ENCODE peak calls at places on chromosomes 1 and 21, in six cellular contexts. H, K, A, X, I and E are unnamed samples.

GRCh38 chr1:205925730-205926129 is 17.5 kb downstream of the SLC26A9 start:
- DNase-seq in A (peak; percentile 32), X (peak; percentile 70), H (peak; percentile 84), K (no peak), I (no peak), E (no peak)

GRCh38 chr21:34916446-34916845 is 132.7 kb downstream of the RUNX1 start:
- DNase-seq in X (no peak), K (no peak), A (no peak), H (no peak), I (no peak), E (no peak)

GRCh38 chr21:34276711-34277425 is 86.9 kb upstream of the KCNE2 start:
- DNase-seq in H (no peak), A (no peak), I (no peak), X (no peak), K (no peak), E (peak; percentile 80)

GRCh38 chr1:55209247-55209646 is 5.9 kb downstream of the USP24 start:
- DNase-seq in A (no peak), K (no peak), H (no peak), I (no peak), X (peak; percentile 30), E (peak; percentile 59)

GRCh38 chr1:16088996-16089395 is 15.5 kb upstream of the FAM131C start:
- DNase-seq in X (no peak), I (no peak), K (no peak), A (no peak), H (no peak), E (no peak)

GRCh38 chr1:20192364-20192763 is 6.0 kb upstream of the PLA2G2C start:
- DNase-seq in I (no peak), A (no peak), H (no peak), X (no peak), K (no peak), E (no peak)

GRCh38 chr1:91697322-91698260 is 188.4 kb downstream of the TGFBR3 start:
- DNase-seq in K (no peak), X (no peak), I (no peak), H (no peak), A (no peak), E (peak; percentile 56)

GRCh38 chr1:226125097-226125630 is 61.4 kb downstream of the ACBD3 start:
- DNase-seq in H (peak; percentile 86), A (peak; percentile 97), K (peak; percentile 86), I (peak; percentile 86), X (peak; percentile 86), E (peak; percentile 93)

GRCh38 chr1:162703708-162704107 is 71.4 kb downstream of the DDR2 start:
- DNase-seq in A (no peak), X (peak; percentile 35), H (no peak), K (no peak), I (no peak), E (no peak)

GRCh38 chr21:28018741-28019669 is 973.7 kb downstream of the LTN1 start:
- DNase-seq in A (no peak), X (no peak), K (peak; percentile 78), H (no peak), I (peak; percentile 19), E (peak; percentile 72)

GRCh38 chr1:189752461-189752860 is 725.2 kb downstream of the BRINP3 start:
- DNase-seq in K (no peak), I (no peak), X (no peak), H (no peak), A (no peak), E (no peak)

GRCh38 chr1:247385283-247385682 is 30.7 kb upstream of the NLRP3 start:
- DNase-seq in K (no peak), H (no peak), A (no peak), I (no peak), X (no peak), E (no peak)

GRCh38 chr1:45009956-45010854 is 919 bp downstream of the HECTD3 start:
- DNase-seq in K (no peak), I (peak; percentile 80), H (no peak), X (no peak), A (peak; percentile 83), E (peak; percentile 30)

GRCh38 chr1:8201331-8201861 is 116.5 kb upstream of the SLC45A1 start:
- DNase-seq in H (peak; percentile 63), K (no peak), I (no peak), X (no peak), A (no peak), E (no peak)

GRCh38 chr1:245156736-245157505 is 2.1 kb downstream of the KIF26B start:
- DNase-seq in H (no peak), K (no peak), I (no peak), X (no peak), A (no peak), E (peak; percentile 13)

GRCh38 chr1:163048970-163049680 is 20.0 kb upstream of the RGS4 start:
- DNase-seq in K (no peak), I (no peak), H (no peak), A (no peak), X (no peak), E (no peak)

GRCh38 chr1:224432141-224432540 is 2.5 kb downstream of the WDR26 start:
- DNase-seq in I (no peak), X (no peak), H (no peak), K (no peak), A (no peak), E (no peak)

GRCh38 chr21:35614412-35614901 is 445.9 kb downstream of the SETD4 start:
- DNase-seq in K (no peak), X (no peak), A (no peak), H (no peak), I (no peak), E (no peak)

GRCh38 chr21:43591468-43592050 is 67.7 kb downstream of the HSF2BP start:
- DNase-seq in I (no peak), A (no peak), K (no peak), H (peak; percentile 72), X (no peak), E (no peak)

GRCh38 chr1:22443332-22443731 is 8.3 kb upstream of the ZBTB40 start:
- DNase-seq in A (no peak), K (no peak), X (no peak), I (no peak), H (no peak), E (no peak)
- H3K4me3 ChIP-seq in A (no peak overlapping the region), K (no peak overlapping the region), X (no peak overlapping the region), I (no peak overlapping the region), H (no peak overlapping the region), E (no peak overlapping the region)

GRCh38 chr1:227894306-227894721 is 53.4 kb downstream of the WNT9A start:
- DNase-seq in H (no peak), I (no peak), A (no peak), K (peak; percentile 13), X (no peak), E (no peak)

GRCh38 chr1:227896710-227897655 is 50.7 kb downstream of the WNT9A start:
- DNase-seq in H (no peak), X (no peak), A (no peak), I (peak; percentile 4), K (peak; percentile 22), E (no peak)

GRCh38 chr1:227897704-227898438 is 49.9 kb downstream of the WNT9A start:
- DNase-seq in A (no peak), X (no peak), K (peak; percentile 15), H (no peak), I (peak; percentile 6), E (no peak)

GRCh38 chr1:227894831-227895451 is 52.8 kb downstream of the WNT9A start:
- DNase-seq in I (peak; percentile 7), A (peak; percentile 34), X (no peak), K (peak; percentile 7), H (no peak), E (no peak)

DNA sequence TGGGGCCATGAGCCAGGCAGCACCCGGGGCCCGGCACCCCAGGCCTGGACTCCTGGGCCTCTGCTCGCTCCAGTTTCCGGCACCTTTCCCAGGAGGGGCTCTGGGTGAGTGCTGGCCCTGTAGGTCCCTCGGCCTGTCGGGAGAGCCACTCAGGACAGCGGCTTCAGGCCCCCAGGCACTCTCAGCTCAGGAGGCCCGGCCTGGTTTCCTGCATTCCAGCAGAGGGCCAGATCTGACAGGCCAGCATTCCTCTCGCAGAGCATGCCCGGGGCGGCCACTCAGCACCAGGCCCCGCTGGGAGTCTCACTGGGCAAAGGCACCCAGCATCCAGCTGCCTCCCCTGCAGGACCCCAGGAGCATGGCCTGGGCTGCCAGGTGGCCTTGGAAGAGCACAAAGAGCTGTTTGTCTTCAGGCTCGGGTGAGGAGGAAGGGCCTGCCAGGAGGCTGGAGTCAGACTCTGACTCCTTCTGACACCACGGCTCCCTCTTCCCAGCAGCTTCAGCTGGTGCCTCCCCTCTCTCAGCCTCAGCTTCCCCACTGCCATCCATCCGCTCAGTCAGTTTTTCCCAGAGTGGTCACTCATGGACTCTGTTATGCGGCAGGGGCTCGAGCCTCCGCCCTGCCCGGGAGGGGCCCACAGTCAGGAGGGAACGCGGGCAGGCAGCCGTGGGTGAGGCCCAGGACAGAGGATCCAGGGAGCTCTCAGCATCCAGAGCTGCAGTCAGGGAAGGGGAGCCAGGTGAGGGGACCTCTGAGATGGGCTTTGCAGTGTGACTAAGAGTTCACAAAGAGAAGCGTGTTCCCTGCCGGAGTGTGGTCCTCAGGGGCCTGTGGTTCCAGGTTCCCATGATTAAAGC is 51.7 kb downstream of the WNT9A start:
- DNase-seq in X (no peak), K (peak; percentile 64), I (peak; percentile 9), H (no peak), A (peak; percentile 38), E (no peak)
- TF ChIP-seq CTCF in X (no peak), K (no peak), I (no peak), H (no peak), A (no peak), E (no peak)

GRCh38 chr1:212037900-212038299 is 2.4 kb downstream of the DTL start:
- DNase-seq in I (no peak), K (no peak), A (no peak), X (no peak), H (no peak), E (peak; percentile 21)
- H3K4me3 ChIP-seq in I (no peak overlapping the region), K (no peak overlapping the region), A (no peak overlapping the region), X (peak overlapping the region; percentile 75), H (no peak overlapping the region), E (peak overlapping the region; percentile 82)

DNA sequence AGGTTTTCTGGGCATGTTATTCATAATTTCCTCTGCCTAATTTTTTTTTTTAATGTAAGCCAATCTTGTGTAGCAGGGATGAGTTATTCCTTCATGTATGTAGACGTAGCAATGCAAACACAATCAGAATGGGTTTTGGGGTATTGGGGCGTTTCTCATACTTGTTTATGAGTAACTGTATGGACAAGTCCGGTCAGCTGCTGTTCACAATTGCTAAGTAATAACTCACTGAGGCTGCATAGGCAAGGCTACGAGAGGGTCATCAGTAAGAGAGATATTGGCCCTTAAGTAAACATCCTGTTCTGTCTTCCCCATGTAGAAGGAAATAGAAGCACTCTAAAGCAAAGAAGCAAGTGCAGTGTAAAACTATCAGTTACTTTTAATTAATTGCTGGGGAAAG is 9.5 kb upstream of the TARS2 start:
- DNase-seq in X (no peak), I (no peak), A (peak; percentile 42), K (no peak), H (peak; percentile 47), E (no peak)
- TF ChIP-seq CTCF in X (no peak), I (no peak), A (no peak), K (no peak), H (no peak), E (no peak)

GRCh38 chr1:146020058-146020738 is 1.3 kb downstream of the HJV start:
- DNase-seq in X (no peak), A (no peak), I (peak; percentile 57), K (no peak), H (no peak), E (no peak)

GRCh38 chr1:146021046-146021445 is 489 bp downstream of the HJV start:
- DNase-seq in I (no peak), X (no peak), H (no peak), A (no peak), K (no peak), E (no peak)

GRCh38 chr1:146016891-146017290 is 4.6 kb downstream of the HJV start:
- DNase-seq in K (no peak), X (no peak), A (no peak), I (no peak), H (no peak), E (no peak)

GRCh38 chr1:146021622-146022402 is at the start of gene HJV:
- DNase-seq in K (no peak), I (peak; percentile 41), H (no peak), A (no peak), X (peak; percentile 53), E (no peak)

GRCh38 chr1:146019225-146020057 is 2.1 kb downstream of the HJV start:
- DNase-seq in A (no peak), H (no peak), I (peak; percentile 62), X (no peak), K (no peak), E (no peak)
- H3K4me3 ChIP-seq in A (no peak overlapping the region), H (no peak overlapping the region), I (peak overlapping the region; percentile 56), X (no peak overlapping the region), K (peak overlapping the region; percentile 23), E (no peak overlapping the region)